ENCODE peak calls at places on chromosomes 11 and 22, in seven cellular contexts. J, K, F, X, A, U and Q are unnamed samples.
A peak's percentile ranks its signal among the peaks of the same experiment; 100 is the strongest.

GRCh38 chr11:118098996-118099837 is 12.5 kb upstream of the SMIM35 start:
- DNase-seq in X (no peak), F (no peak), K (no peak), J (peak; percentile 24), A (no peak), U (no peak), Q (no peak)

GRCh38 chr22:24106385-24107381 is 74.6 kb upstream of the SUSD2 start:
- DNase-seq in F (no peak), K (no peak), J (peak; percentile 20), X (no peak), U (no peak), A (no peak), Q (no peak)

GRCh38 chr22:22684605-22685561 is 40.5 kb downstream of the GGTLC2 start:
- DNase-seq in J (peak; percentile 55), F (no peak), K (peak; percentile 47), A (no peak), U (no peak), X (peak; percentile 56), Q (peak; percentile 87)

GRCh38 chr11:104841185-104841584 is 57.1 kb downstream of the CASP12 start:
- DNase-seq in F (no peak), J (no peak), A (no peak), U (no peak), X (no peak), K (no peak), Q (no peak)

GRCh38 chr11:58762284-58763119 is 30.8 kb upstream of the GLYAT start:
- DNase-seq in J (no peak), U (no peak), F (no peak), K (no peak), A (no peak), X (no peak), Q (no peak)

GRCh38 chr22:18091916-18092526 is 14.2 kb downstream of the PEX26 start:
- DNase-seq in X (no peak), U (no peak), K (peak; percentile 72), F (no peak), A (no peak), J (no peak), Q (peak; percentile 92)

GRCh38 chr11:32090774-32091370 is at the start of gene RCN1:
- DNase-seq in F (peak; percentile 48), J (peak; percentile 97), U (no peak), X (peak; percentile 61), K (peak; percentile 88), A (peak; percentile 93), Q (peak; percentile 85)

GRCh38 chr22:23376256-23376655 is 195.9 kb downstream of the BCR start:
- DNase-seq in X (peak; percentile 42), A (no peak), K (no peak), U (peak; percentile 33), F (no peak), J (no peak), Q (peak; percentile 29)

GRCh38 chr11:46582588-46582987 is 11.2 kb downstream of the AMBRA1 start:
- DNase-seq in F (no peak), A (no peak), K (no peak), X (no peak), J (no peak), U (no peak), Q (no peak)

GRCh38 chr11:46332568-46333128 is 14.6 kb upstream of the DGKZ start:
- DNase-seq in A (peak; percentile 80), U (no peak), X (no peak), F (no peak), K (no peak), J (peak; percentile 79), Q (peak; percentile 23)

GRCh38 chr22:48968201-48968959 is 859.3 kb downstream of the BRD1 start:
- DNase-seq in K (no peak), A (no peak), X (peak; percentile 1), F (no peak), J (peak; percentile 50), U (peak; percentile 23), Q (no peak)

GRCh38 chr11:64859542-64860414 is 15.3 kb upstream of the CDC42BPG start:
- DNase-seq in K (no peak), U (no peak), F (no peak), X (no peak), J (no peak), A (no peak), Q (no peak)

GRCh38 chr22:26656896-26657851 is at the start of gene MIAT:
- DNase-seq in U (no peak), K (peak; percentile 48), F (no peak), X (no peak), A (peak; percentile 84), J (peak; percentile 89), Q (peak; percentile 64)

GRCh38 chr11:76642341-76642740 is 28.2 kb downstream of the LRRC32 start:
- DNase-seq in F (no peak), A (no peak), U (no peak), K (no peak), J (no peak), X (no peak), Q (no peak)
- H4K20me1 ChIP-seq in F (no peaks in the 10 kb centered on the region), A (no peaks in the 10 kb centered on the region), U (no peaks in the 10 kb centered on the region), K (no peaks in the 10 kb centered on the region), J (no peaks in the 10 kb centered on the region), X (no peaks in the 10 kb centered on the region), Q (no peaks in the 10 kb centered on the region)

GRCh38 chr22:39250131-39250530 is 5.3 kb upstream of the PDGFB start:
- DNase-seq in A (no peak), U (no peak), F (no peak), X (no peak), K (no peak), J (peak; percentile 37), Q (no peak)
- H4K20me1 ChIP-seq in A (no peaks in the 10 kb centered on the region), U (no peaks in the 10 kb centered on the region), F (no peaks in the 10 kb centered on the region), X (no peaks in the 10 kb centered on the region), K (no peaks in the 10 kb centered on the region), J (peaks cover 4% of the 10 kb centered on the region), Q (no peaks in the 10 kb centered on the region)

GRCh38 chr11:639324-639977 is 2.4 kb downstream of the DRD4 start:
- DNase-seq in F (no peak), X (no peak), J (peak; percentile 61), A (peak; percentile 59), K (no peak), U (no peak), Q (peak; percentile 53)
- H4K20me1 ChIP-seq in F (no peaks in the 10 kb centered on the region), X (no peaks in the 10 kb centered on the region), J (peaks cover 48% of the 10 kb centered on the region), A (peaks cover 7% of the 10 kb centered on the region), K (no peaks in the 10 kb centered on the region), U (no peaks in the 10 kb centered on the region), Q (no peaks in the 10 kb centered on the region)

GRCh38 chr11:67435727-67436458 is 1.6 kb downstream of the PTPRCAP start:
- DNase-seq in F (no peak), X (no peak), K (no peak), J (no peak), A (no peak), U (no peak), Q (no peak)

GRCh38 chr11:67435031-67435726 is 2.3 kb downstream of the PTPRCAP start:
- DNase-seq in X (no peak), U (no peak), J (no peak), A (no peak), F (no peak), K (no peak), Q (no peak)

GRCh38 chr11:67433536-67434394 is 3.7 kb downstream of the PTPRCAP start:
- DNase-seq in X (no peak), J (no peak), K (no peak), A (no peak), U (no peak), F (peak; percentile 62), Q (no peak)

GRCh38 chr11:67432655-67433349 is 4.5 kb downstream of the RPS6KB2 start:
- DNase-seq in A (no peak), K (no peak), U (no peak), X (no peak), J (no peak), F (no peak), Q (no peak)

GRCh38 chr11:67434395-67434881 is 3.0 kb downstream of the PTPRCAP start:
- DNase-seq in J (no peak), F (no peak), U (no peak), X (no peak), K (no peak), A (no peak), Q (no peak)
- H4K20me1 ChIP-seq in J (no peaks in the 10 kb centered on the region), F (peaks cover 6% of the 10 kb centered on the region), U (no peaks in the 10 kb centered on the region), X (no peaks in the 10 kb centered on the region), K (no peaks in the 10 kb centered on the region), A (no peaks in the 10 kb centered on the region), Q (no peaks in the 10 kb centered on the region)

GRCh38 chr11:69058501-69059270 is 10.0 kb downstream of the TPCN2 start:
- DNase-seq in F (no peak), U (no peak), A (no peak), J (no peak), X (no peak), K (no peak), Q (no peak)
- H4K20me1 ChIP-seq in F (peaks cover 10% of the 10 kb centered on the region), U (no peaks in the 10 kb centered on the region), A (peaks cover 4% of the 10 kb centered on the region), J (peaks cover 5% of the 10 kb centered on the region), X (no peaks in the 10 kb centered on the region), K (no peaks in the 10 kb centered on the region), Q (no peaks in the 10 kb centered on the region)

DNA sequence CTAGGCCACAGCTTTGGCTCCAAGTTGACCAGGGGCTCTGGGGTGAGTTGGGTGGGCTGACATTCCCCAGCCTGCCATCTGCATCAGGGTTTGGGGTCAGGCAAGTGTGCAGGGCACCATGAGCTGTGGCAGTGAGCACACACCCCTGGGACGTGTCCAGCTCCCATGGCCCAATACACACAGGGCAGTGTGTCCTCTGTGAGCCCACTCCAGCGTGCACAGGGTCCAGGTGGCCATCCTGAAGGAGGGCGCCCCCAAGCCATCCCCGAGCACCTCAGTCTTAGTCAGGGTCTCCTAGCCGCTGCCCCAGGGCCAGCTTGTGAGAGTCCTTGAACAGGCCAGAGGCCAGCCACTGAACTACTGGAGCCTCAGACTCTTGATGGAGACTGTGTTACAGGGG is 1.2 kb upstream of the FGF3 start:
- DNase-seq in A (no peak), J (no peak), F (no peak), U (no peak), K (no peak), X (no peak), Q (no peak)
- H4K20me1 ChIP-seq in A (no peaks in the 10 kb centered on the region), J (peaks cover 17% of the 10 kb centered on the region), F (no peaks in the 10 kb centered on the region), U (no peaks in the 10 kb centered on the region), K (no peaks in the 10 kb centered on the region), X (no peaks in the 10 kb centered on the region), Q (no peaks in the 10 kb centered on the region)

GRCh38 chr11:2974272-2974671 is 17.9 kb downstream of the NAP1L4 start:
- DNase-seq in F (no peak), J (no peak), K (no peak), U (no peak), A (no peak), X (no peak), Q (no peak)
- H4K20me1 ChIP-seq in F (peaks cover 13% of the 10 kb centered on the region), J (peaks cover 66% of the 10 kb centered on the region), K (no peaks in the 10 kb centered on the region), U (peaks cover 28% of the 10 kb centered on the region), A (peaks cover 30% of the 10 kb centered on the region), X (peaks cover 9% of the 10 kb centered on the region), Q (no peaks in the 10 kb centered on the region)

GRCh38 chr11:70432580-70432979 is 34.3 kb downstream of the CTTN start:
- DNase-seq in X (no peak), F (no peak), U (no peak), J (no peak), A (no peak), K (no peak), Q (no peak)
- H4K20me1 ChIP-seq in X (peaks cover 4% of the 10 kb centered on the region), F (peaks cover 74% of the 10 kb centered on the region), U (no peaks in the 10 kb centered on the region), J (no peaks in the 10 kb centered on the region), A (peaks cover 12% of the 10 kb centered on the region), K (no peaks in the 10 kb centered on the region), Q (no peaks in the 10 kb centered on the region)

DNA sequence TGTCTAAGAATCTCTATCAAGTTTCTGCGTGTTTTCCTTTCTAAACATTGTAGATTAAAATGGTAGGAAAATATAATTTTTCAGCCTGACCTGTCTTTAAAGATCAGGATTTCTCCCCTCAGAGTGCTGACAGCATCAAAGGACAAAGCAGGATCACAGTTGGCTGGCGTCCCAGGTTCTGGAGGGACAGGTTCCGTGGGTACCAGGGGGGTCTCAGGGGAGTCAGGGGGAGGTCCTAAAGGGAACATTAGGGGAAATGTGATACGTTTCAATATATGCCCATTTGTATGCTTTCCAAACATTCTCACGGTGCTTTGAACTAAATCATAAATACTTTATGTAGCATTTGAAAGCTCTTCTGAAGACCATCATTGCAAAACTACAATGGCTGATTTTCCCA is 3.4 kb downstream of the MMP3 start:
- DNase-seq in X (no peak), K (no peak), A (no peak), J (no peak), F (no peak), U (no peak), Q (no peak)
- H4K20me1 ChIP-seq in X (no peaks in the 10 kb centered on the region), K (no peaks in the 10 kb centered on the region), A (no peaks in the 10 kb centered on the region), J (no peaks in the 10 kb centered on the region), F (no peaks in the 10 kb centered on the region), U (no peaks in the 10 kb centered on the region), Q (no peaks in the 10 kb centered on the region)